ENCODE peak calls at places on chromosomes 12 and 14, in four cellular contexts. T, B, R and H are unnamed samples.

GRCh38 chr12:95339086-95339788 is 121.6 kb downstream of the VEZT start:
- DNase-seq in B (no peak), R (no peak), T (no peak), H (no peak)

GRCh38 chr14:101402936-101403660 is 158.2 kb upstream of the DIO3 start:
- DNase-seq in B (no peak), R (no peak), T (no peak), H (no peak)

GRCh38 chr12:102216086-102216691 is 18.6 kb upstream of the PMCH start:
- DNase-seq in B (no peak), R (no peak), T (no peak), H (no peak)

GRCh38 chr14:52399886-52400599 is 85.9 kb downstream of the PTGER2 start:
- DNase-seq in B (no peak), R (no peak), T (no peak), H (no peak)

GRCh38 chr12:92759634-92760268 is 57.0 kb downstream of the PLEKHG7 start:
- DNase-seq in B (no peak), T (no peak), R (no peak), H (no peak)

GRCh38 chr12:110639336-110640178 is 25.6 kb downstream of the TCTN1 start:
- DNase-seq in T (no peak), B (no peak), R (no peak), H (no peak)

GRCh38 chr14:105861985-105862465 is 335.6 kb downstream of the TMEM121 start:
- DNase-seq in R (peak), T (no peak), B (no peak), H (no peak)

GRCh38 chr14:76305474-76305826 is 70.5 kb upstream of the ESRRB start:
- DNase-seq in B (no peak), R (no peak), T (no peak), H (no peak)

GRCh38 chr12:58009355-58009754 is 68.0 kb downstream of the ATP23 start:
- DNase-seq in R (no peak), B (no peak), T (no peak), H (no peak)

GRCh38 chr14:99964979-99965378 is 100.2 kb upstream of the EVL start:
- DNase-seq in B (no peak), T (no peak), R (no peak), H (no peak)

GRCh38 chr14:64963611-64964010 is 8.5 kb downstream of the RAB15 start:
- DNase-seq in T (no peak), B (no peak), R (no peak), H (no peak)

GRCh38 chr14:26528415-26529182 is 69.2 kb downstream of the NOVA1 start:
- DNase-seq in R (peak), B (no peak), T (no peak), H (no peak)

GRCh38 chr12:111268738-111269572 is 99.9 kb downstream of the PHETA1 start:
- DNase-seq in R (no peak), B (no peak), T (peak), H (no peak)

GRCh38 chr14:90820958-90821357 is 4.7 kb upstream of the TTC7B start:
- DNase-seq in B (peak), T (no peak), R (no peak), H (no peak)

GRCh38 chr12:76398106-76398505 is 49.9 kb upstream of the BBS10 start:
- DNase-seq in T (no peak), B (no peak), R (no peak), H (no peak)

GRCh38 chr12:115209230-115209629 is 525.3 kb upstream of the TBX3 start:
- DNase-seq in T (no peak), R (peak), B (no peak), H (no peak)

GRCh38 chr14:68628605-68629310 is 164.1 kb downstream of the ZFP36L1 start:
- DNase-seq in R (peak), B (peak), T (no peak), H (peak)

GRCh38 chr12:54217309-54217661 is 28.5 kb upstream of the SMUG1 start:
- DNase-seq in T (no peak), R (no peak), B (no peak), H (no peak)

GRCh38 chr12:90311561-90311960 is 602.9 kb upstream of the ATP2B1 start:
- DNase-seq in T (peak), R (no peak), B (no peak), H (no peak)

GRCh38 chr14:71758198-71758955 is 173.9 kb upstream of the RGS6 start:
- DNase-seq in T (no peak), R (no peak), B (no peak), H (no peak)

GRCh38 chr14:96100171-96101064 is 61.3 kb downstream of the C14orf132 start:
- DNase-seq in B (peak), R (peak), T (peak), H (peak)

GRCh38 chr14:104080557-104081492 is 4.7 kb upstream of the ASPG start:
- DNase-seq in B (no peak), R (peak), T (no peak), H (no peak)

GRCh38 chr12:101609198-101609597 is 14.4 kb downstream of the MYBPC1 start:
- DNase-seq in B (no peak), R (no peak), T (no peak), H (no peak)

GRCh38 chr12:57385586-57385985 is 45.3 kb downstream of the R3HDM2 start:
- DNase-seq in B (no peak), R (no peak), T (no peak), H (no peak)

GRCh38 chr12:2375871-2376270 is 323.1 kb downstream of the CACNA1C start:
- DNase-seq in T (no peak), B (no peak), R (no peak), H (no peak)

GRCh38 chr14:65255029-65255545 is 152.8 kb upstream of the MAX start:
- DNase-seq in B (no peak), R (no peak), T (no peak), H (no peak)

GRCh38 chr14:91135039-91135438 is 21.2 kb downstream of the DGLUCY start:
- DNase-seq in B (no peak), R (no peak), T (no peak), H (no peak)

GRCh38 chr12:130992979-130993538 is 39.4 kb downstream of the ADGRD1 start:
- DNase-seq in T (no peak), B (no peak), R (peak), H (no peak)

GRCh38 chr12:130955238-130955816 is 1.6 kb downstream of the ADGRD1 start:
- DNase-seq in T (no peak), R (no peak), B (no peak), H (no peak)